ENCODE peak calls at places on chromosomes 3 and 15, in five cellular contexts. One of them, this sample, is unnamed.
A peak's percentile ranks its signal among the peaks of the same experiment; 100 is the strongest.

GRCh38 chr3:15204005-15204404 is 2.0 kb upstream of the CAPN7 start:
- DNase-seq in epithelial cell of esophagus: peak; percentile 54
- DNase-seq in coronary artery: no peak
- DNase-seq in fibroblast of pulmonary artery: no peak
- DNase-seq in iPS DF 6.9: no peak
- DNase-seq in this sample: no peak

GRCh38 chr15:36284911-36285310 is 294.5 kb upstream of the CDIN1 start:
- DNase-seq in iPS DF 6.9: no peak
- DNase-seq in coronary artery: no peak
- DNase-seq in fibroblast of pulmonary artery: no peak
- DNase-seq in epithelial cell of esophagus: no peak
- DNase-seq in this sample: no peak

GRCh38 chr3:152298393-152299242 is 29.9 kb downstream of the MBNL1 start:
- DNase-seq in fibroblast of pulmonary artery: peak; percentile 99
- DNase-seq in coronary artery: no peak
- DNase-seq in epithelial cell of esophagus: peak; percentile 93
- DNase-seq in iPS DF 6.9: no peak
- DNase-seq in this sample: peak; percentile 54

GRCh38 chr3:66413151-66413751 is 87.6 kb downstream of the LRIG1 start:
- DNase-seq in epithelial cell of esophagus: peak; percentile 42
- DNase-seq in iPS DF 6.9: no peak
- DNase-seq in coronary artery: peak; percentile 49
- DNase-seq in fibroblast of pulmonary artery: peak; percentile 29
- DNase-seq in this sample: no peak

GRCh38 chr3:72597756-72598195 is 250.5 kb downstream of the SHQ1 start:
- DNase-seq in iPS DF 6.9: no peak
- DNase-seq in fibroblast of pulmonary artery: peak; percentile 3
- DNase-seq in epithelial cell of esophagus: peak; percentile 20
- DNase-seq in coronary artery: no peak
- DNase-seq in this sample: no peak

GRCh38 chr15:67922971-67923646 is 83.3 kb upstream of the RNU6-1 start:
- DNase-seq in epithelial cell of esophagus: no peak
- DNase-seq in iPS DF 6.9: no peak
- DNase-seq in fibroblast of pulmonary artery: no peak
- DNase-seq in coronary artery: no peak
- DNase-seq in this sample: no peak

GRCh38 chr15:55700876-55701275 is 42.1 kb downstream of the PRTG start:
- DNase-seq in coronary artery: no peak
- DNase-seq in iPS DF 6.9: no peak
- DNase-seq in fibroblast of pulmonary artery: no peak
- DNase-seq in epithelial cell of esophagus: no peak
- DNase-seq in this sample: no peak

GRCh38 chr3:5102532-5102931 is 19.6 kb upstream of the ARL8B start:
- DNase-seq in epithelial cell of esophagus: no peak
- DNase-seq in coronary artery: no peak
- DNase-seq in iPS DF 6.9: no peak
- DNase-seq in fibroblast of pulmonary artery: no peak
- DNase-seq in this sample: no peak

GRCh38 chr3:47000198-47000815 is 20.8 kb downstream of the NBEAL2 start:
- DNase-seq in iPS DF 6.9: no peak
- DNase-seq in fibroblast of pulmonary artery: no peak
- DNase-seq in epithelial cell of esophagus: no peak
- DNase-seq in coronary artery: no peak
- DNase-seq in this sample: peak; percentile 50

GRCh38 chr15:77637851-77638402 is 5.2 kb upstream of the LINGO1 start:
- DNase-seq in coronary artery: no peak
- DNase-seq in fibroblast of pulmonary artery: no peak
- DNase-seq in iPS DF 6.9: no peak
- DNase-seq in epithelial cell of esophagus: no peak
- DNase-seq in this sample: no peak

GRCh38 chr15:82044373-82045178 is 1.2 kb downstream of the MEX3B start:
- DNase-seq in epithelial cell of esophagus: peak; percentile 40
- DNase-seq in coronary artery: no peak
- DNase-seq in fibroblast of pulmonary artery: peak; percentile 74
- DNase-seq in iPS DF 6.9: no peak
- DNase-seq in this sample: peak; percentile 74

GRCh38 chr15:78203346-78204225 is 30.8 kb downstream of the ACSBG1 start:
- DNase-seq in iPS DF 6.9: no peak
- DNase-seq in fibroblast of pulmonary artery: no peak
- DNase-seq in coronary artery: no peak
- DNase-seq in epithelial cell of esophagus: no peak
- DNase-seq in this sample: peak; percentile 51

GRCh38 chr3:76321615-76322014 is 536.3 kb upstream of the ZNF717 start:
- DNase-seq in coronary artery: no peak
- DNase-seq in epithelial cell of esophagus: no peak
- DNase-seq in fibroblast of pulmonary artery: no peak
- DNase-seq in iPS DF 6.9: no peak
- DNase-seq in this sample: no peak

GRCh38 chr3:52450489-52451236 is 3.2 kb downstream of the TNNC1 start:
- DNase-seq in iPS DF 6.9: no peak
- DNase-seq in coronary artery: no peak
- DNase-seq in epithelial cell of esophagus: no peak
- DNase-seq in fibroblast of pulmonary artery: no peak
- DNase-seq in this sample: no peak

GRCh38 chr3:101865751-101866509 is 16.6 kb downstream of the NFKBIZ start:
- DNase-seq in fibroblast of pulmonary artery: no peak
- DNase-seq in coronary artery: no peak
- DNase-seq in iPS DF 6.9: peak; percentile 18
- DNase-seq in epithelial cell of esophagus: peak; percentile 44
- DNase-seq in this sample: no peak

GRCh38 chr15:37090543-37091175 is 9.7 kb downstream of the MEIS2 start:
- DNase-seq in coronary artery: no peak
- DNase-seq in fibroblast of pulmonary artery: no peak
- DNase-seq in epithelial cell of esophagus: no peak
- DNase-seq in iPS DF 6.9: no peak
- DNase-seq in this sample: no peak

GRCh38 chr3:15645740-15646490 is 44.4 kb downstream of the BTD start:
- DNase-seq in fibroblast of pulmonary artery: peak; percentile 94
- DNase-seq in epithelial cell of esophagus: peak; percentile 94
- DNase-seq in iPS DF 6.9: no peak
- DNase-seq in coronary artery: no peak
- DNase-seq in this sample: peak; percentile 92

GRCh38 chr3:123586131-123586530 is 1.3 kb upstream of the HACD2 start:
- DNase-seq in iPS DF 6.9: no peak
- DNase-seq in epithelial cell of esophagus: peak; percentile 82
- DNase-seq in fibroblast of pulmonary artery: peak; percentile 53
- DNase-seq in coronary artery: no peak
- DNase-seq in this sample: peak; percentile 65

GRCh38 chr3:169146112-169146665 is 517.3 kb downstream of the MECOM start:
- DNase-seq in epithelial cell of esophagus: peak; percentile 67
- DNase-seq in coronary artery: peak; percentile 75
- DNase-seq in iPS DF 6.9: no peak
- DNase-seq in fibroblast of pulmonary artery: peak; percentile 75
- DNase-seq in this sample: peak; percentile 61

GRCh38 chr15:101026686-101027272 is 107.6 kb downstream of the LRRK1 start:
- DNase-seq in coronary artery: peak; percentile 53
- DNase-seq in iPS DF 6.9: no peak
- DNase-seq in epithelial cell of esophagus: no peak
- DNase-seq in fibroblast of pulmonary artery: no peak
- DNase-seq in this sample: peak; percentile 51

GRCh38 chr15:79644091-79644490 is 212.0 kb downstream of the MINAR1 start:
- DNase-seq in epithelial cell of esophagus: peak; percentile 52
- DNase-seq in iPS DF 6.9: no peak
- DNase-seq in fibroblast of pulmonary artery: peak; percentile 65
- DNase-seq in coronary artery: no peak
- DNase-seq in this sample: no peak

GRCh38 chr15:63046927-63047760 is 4.6 kb downstream of the TPM1 start:
- DNase-seq in epithelial cell of esophagus: peak; percentile 43
- DNase-seq in iPS DF 6.9: no peak
- DNase-seq in coronary artery: no peak
- DNase-seq in fibroblast of pulmonary artery: no peak
- DNase-seq in this sample: no peak

GRCh38 chr15:62125763-62126162 is 39.3 kb downstream of the C2CD4B start:
- DNase-seq in epithelial cell of esophagus: peak; percentile 64
- DNase-seq in fibroblast of pulmonary artery: peak; percentile 87
- DNase-seq in coronary artery: no peak
- DNase-seq in iPS DF 6.9: no peak
- DNase-seq in this sample: no peak

GRCh38 chr15:40930430-40931299 is 1.5 kb downstream of the DLL4 start:
- DNase-seq in epithelial cell of esophagus: peak; percentile 55
- DNase-seq in iPS DF 6.9: no peak
- DNase-seq in coronary artery: no peak
- DNase-seq in fibroblast of pulmonary artery: peak; percentile 54
- DNase-seq in this sample: peak; percentile 82

GRCh38 chr3:187740446-187741399 is 4.5 kb downstream of the BCL6 start:
- DNase-seq in fibroblast of pulmonary artery: peak; percentile 71
- DNase-seq in coronary artery: peak; percentile 85
- DNase-seq in iPS DF 6.9: no peak
- DNase-seq in epithelial cell of esophagus: peak; percentile 54
- DNase-seq in this sample: peak; percentile 55

GRCh38 chr3:103308921-103309320 is 874.1 kb downstream of the ZPLD1 start:
- DNase-seq in fibroblast of pulmonary artery: no peak
- DNase-seq in epithelial cell of esophagus: no peak
- DNase-seq in iPS DF 6.9: peak; percentile 7
- DNase-seq in coronary artery: no peak
- DNase-seq in this sample: no peak

GRCh38 chr3:57893156-57893555 is 115.1 kb upstream of the FLNB start:
- DNase-seq in iPS DF 6.9: no peak
- DNase-seq in epithelial cell of esophagus: no peak
- DNase-seq in coronary artery: no peak
- DNase-seq in fibroblast of pulmonary artery: no peak
- DNase-seq in this sample: no peak

GRCh38 chr3:195082811-195083210 is 188.1 kb downstream of the XXYLT1 start:
- DNase-seq in epithelial cell of esophagus: no peak
- DNase-seq in fibroblast of pulmonary artery: no peak
- DNase-seq in coronary artery: no peak
- DNase-seq in iPS DF 6.9: no peak
- DNase-seq in this sample: peak; percentile 19

GRCh38 chr3:173065543-173065970 is 75.5 kb downstream of the SPATA16 start:
- DNase-seq in iPS DF 6.9: no peak
- DNase-seq in coronary artery: no peak
- DNase-seq in epithelial cell of esophagus: peak; percentile 66
- DNase-seq in fibroblast of pulmonary artery: peak; percentile 72
- DNase-seq in this sample: no peak

GRCh38 chr3:153785901-153786300 is 335.3 kb upstream of the ARHGEF26 start:
- DNase-seq in epithelial cell of esophagus: peak; percentile 13
- DNase-seq in fibroblast of pulmonary artery: no peak
- DNase-seq in iPS DF 6.9: peak; percentile 11
- DNase-seq in coronary artery: no peak
- DNase-seq in this sample: no peak

GRCh38 chr3:184760337-184761119 is 48.7 kb upstream of the MAGEF1 start:
- DNase-seq in epithelial cell of esophagus: peak; percentile 73
- DNase-seq in fibroblast of pulmonary artery: no peak
- DNase-seq in coronary artery: no peak
- DNase-seq in iPS DF 6.9: no peak
- DNase-seq in this sample: no peak

GRCh38 chr15:74434260-74434915 is 630 bp upstream of the SEMA7A start:
- DNase-seq in epithelial cell of esophagus: no peak
- DNase-seq in iPS DF 6.9: no peak
- DNase-seq in coronary artery: no peak
- DNase-seq in fibroblast of pulmonary artery: peak; percentile 16
- DNase-seq in this sample: no peak

GRCh38 chr3:193803288-193803687 is 210.3 kb downstream of the OPA1 start:
- DNase-seq in iPS DF 6.9: no peak
- DNase-seq in epithelial cell of esophagus: peak; percentile 51
- DNase-seq in coronary artery: no peak
- DNase-seq in fibroblast of pulmonary artery: no peak
- DNase-seq in this sample: no peak

DNA sequence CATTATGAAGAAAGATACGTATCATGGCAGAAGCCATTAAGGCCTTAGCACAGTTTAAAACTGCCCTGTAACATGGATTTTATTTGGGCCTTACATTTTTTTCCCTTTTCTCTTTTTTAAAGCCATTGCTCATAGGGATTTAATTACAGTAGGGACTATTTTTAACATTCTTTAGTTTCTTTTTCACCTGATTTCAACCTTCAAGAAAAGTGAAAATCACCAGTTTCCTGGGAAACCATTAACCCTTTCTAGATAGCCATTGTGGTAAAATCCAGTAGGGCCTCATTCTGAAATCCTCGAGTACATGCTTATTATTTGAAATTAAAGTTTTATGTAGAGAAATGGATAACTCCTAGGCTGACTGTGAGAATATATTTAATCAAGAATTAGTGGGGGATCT is 3.1 kb downstream of the SPRED1 start:
- DNase-seq in coronary artery: no peak
- DNase-seq in iPS DF 6.9: no peak
- DNase-seq in epithelial cell of esophagus: no peak
- DNase-seq in fibroblast of pulmonary artery: no peak
- DNase-seq in this sample: no peak
- H3K4me3 ChIP-seq in coronary artery: peak overlapping the region; percentile 94
- H3K4me3 ChIP-seq in iPS DF 6.9: no peak overlapping the region
- H3K4me3 ChIP-seq in epithelial cell of esophagus: peak overlapping the region; percentile 10
- H3K4me3 ChIP-seq in fibroblast of pulmonary artery: peak overlapping the region; percentile 95
- H3K4me3 ChIP-seq in this sample: peak overlapping the region; percentile 76

DNA sequence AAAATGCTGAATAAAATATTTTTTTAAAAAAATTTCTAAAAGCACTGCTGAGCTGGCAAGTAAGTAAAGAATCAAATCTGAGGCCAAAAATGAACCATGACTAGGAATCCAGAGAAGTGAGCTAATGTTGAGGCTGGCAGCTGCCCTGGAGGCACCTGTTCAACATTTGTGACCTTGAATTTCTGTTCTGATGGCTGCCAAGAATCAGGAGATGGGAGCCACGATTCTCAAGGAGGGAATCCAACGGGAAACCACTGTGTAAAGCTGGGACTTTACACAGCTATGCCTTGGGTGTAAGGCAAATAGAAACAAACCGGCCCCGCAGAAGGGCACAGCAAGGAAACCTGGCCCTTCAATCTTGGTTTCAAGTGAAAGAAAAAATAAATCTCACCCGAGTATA is 22.7 kb downstream of the HEG1 start:
- DNase-seq in epithelial cell of esophagus: no peak
- DNase-seq in iPS DF 6.9: no peak
- DNase-seq in coronary artery: no peak
- DNase-seq in fibroblast of pulmonary artery: no peak
- DNase-seq in this sample: no peak
- H3K4me3 ChIP-seq in epithelial cell of esophagus: no peak overlapping the region
- H3K4me3 ChIP-seq in iPS DF 6.9: no peak overlapping the region
- H3K4me3 ChIP-seq in coronary artery: no peak overlapping the region
- H3K4me3 ChIP-seq in fibroblast of pulmonary artery: no peak overlapping the region
- H3K4me3 ChIP-seq in this sample: no peak overlapping the region

GRCh38 chr15:66394472-66394871 is 7.8 kb downstream of the MAP2K1 start:
- DNase-seq in fibroblast of pulmonary artery: no peak
- DNase-seq in epithelial cell of esophagus: no peak
- DNase-seq in iPS DF 6.9: no peak
- DNase-seq in coronary artery: no peak
- DNase-seq in this sample: no peak
- H3K4me3 ChIP-seq in fibroblast of pulmonary artery: no peak overlapping the region
- H3K4me3 ChIP-seq in epithelial cell of esophagus: no peak overlapping the region
- H3K4me3 ChIP-seq in iPS DF 6.9: no peak overlapping the region
- H3K4me3 ChIP-seq in coronary artery: no peak overlapping the region
- H3K4me3 ChIP-seq in this sample: no peak overlapping the region

DNA sequence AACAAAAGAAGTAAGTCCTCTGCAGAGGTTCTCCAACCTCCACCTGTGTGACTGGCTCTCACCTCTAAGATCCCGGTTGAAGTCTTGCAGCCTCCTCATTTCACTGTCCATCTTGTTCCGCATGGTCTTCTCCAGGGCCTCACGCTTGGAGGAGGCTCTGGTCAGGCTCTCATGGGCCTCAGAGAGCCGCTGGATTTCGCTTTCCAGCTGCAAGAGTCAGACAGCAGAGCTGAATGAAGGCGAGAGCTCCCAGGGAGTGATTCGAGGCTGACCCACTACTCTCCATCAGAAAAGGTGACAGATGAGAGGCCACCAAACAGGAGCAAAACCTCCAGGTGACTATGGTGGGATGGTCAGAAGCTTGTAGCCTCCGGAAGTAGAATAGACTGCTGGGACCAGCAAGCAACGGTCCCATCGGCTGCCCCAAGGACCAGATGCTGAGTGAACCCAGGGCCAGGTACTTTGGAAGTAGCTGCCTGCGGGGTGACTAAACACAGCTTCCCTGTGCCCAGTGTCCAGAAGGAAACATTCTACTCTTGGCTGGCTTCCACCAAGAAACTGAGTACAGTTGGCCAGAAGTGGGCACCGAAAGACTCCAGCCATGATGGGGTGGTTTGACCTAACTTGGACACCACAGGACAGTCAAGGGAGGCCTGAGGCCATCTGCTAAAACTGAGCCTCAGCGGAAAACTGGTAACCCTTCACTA is 7.9 kb downstream of the AMOTL2 start:
- DNase-seq in fibroblast of pulmonary artery: no peak
- DNase-seq in iPS DF 6.9: no peak
- DNase-seq in coronary artery: peak; percentile 74
- DNase-seq in epithelial cell of esophagus: no peak
- DNase-seq in this sample: no peak
- H3K4me3 ChIP-seq in fibroblast of pulmonary artery: no peak overlapping the region
- H3K4me3 ChIP-seq in iPS DF 6.9: no peak overlapping the region
- H3K4me3 ChIP-seq in coronary artery: no peak overlapping the region
- H3K4me3 ChIP-seq in epithelial cell of esophagus: no peak overlapping the region
- H3K4me3 ChIP-seq in this sample: no peak overlapping the region